ENCODE peak calls at places on chromosomes 6 and 20, in four cellular contexts. P, I, L and N are unnamed samples.

GRCh38 chr6:47483516-47483852 is 5.9 kb downstream of the CD2AP start:
- DNase-seq in P (no peak), I (no peak), L (no peak), N (no peak)

GRCh38 chr6:5497896-5498578 is 236.7 kb downstream of the FARS2 start:
- DNase-seq in P (no peak), I (no peak), L (peak; percentile 58), N (no peak)

GRCh38 chr20:33914871-33915270 is 78.8 kb upstream of the RALY start:
- DNase-seq in P (peak; percentile 66), I (peak; percentile 39), L (peak; percentile 20), N (peak; percentile 51)

GRCh38 chr20:41316009-41316408 is 1.5 kb downstream of the ZHX3 start:
- DNase-seq in P (no peak), I (no peak), L (no peak), N (peak; percentile 46)

GRCh38 chr6:85920782-85921181 is 278.1 kb upstream of the SYNCRIP start:
- DNase-seq in P (no peak), I (no peak), L (no peak), N (no peak)

GRCh38 chr6:34383651-34384304 is 8.7 kb downstream of the NUDT3 start:
- DNase-seq in P (no peak), I (no peak), L (no peak), N (no peak)

GRCh38 chr6:133242761-133243590 is 1.8 kb downstream of the EYA4 start:
- DNase-seq in P (no peak), I (no peak), L (no peak), N (no peak)

GRCh38 chr6:93323630-93324029 is 95.7 kb downstream of the EPHA7 start:
- DNase-seq in P (no peak), I (no peak), L (no peak), N (no peak)

GRCh38 chr6:76984572-76984971 is 478.7 kb downstream of the HTR1B start:
- DNase-seq in P (no peak), I (no peak), L (no peak), N (no peak)

GRCh38 chr6:142680308-142680707 is 264.7 kb downstream of the HIVEP2 start:
- DNase-seq in P (no peak), I (no peak), L (no peak), N (no peak)

GRCh38 chr6:84150680-84151079 is 76.8 kb downstream of the CEP162 start:
- DNase-seq in P (no peak), I (no peak), L (no peak), N (no peak)

GRCh38 chr6:100342830-100343229 is 121.9 kb downstream of the SIM1 start:
- DNase-seq in P (no peak), I (no peak), L (no peak), N (no peak)

GRCh38 chr6:11700118-11700718 is 78.4 kb downstream of the ADTRP start:
- DNase-seq in P (peak; percentile 32), I (peak; percentile 55), L (no peak), N (peak; percentile 56)

GRCh38 chr6:11236351-11236750 is 3.9 kb upstream of the NEDD9 start:
- DNase-seq in P (no peak), I (no peak), L (no peak), N (no peak)

DNA sequence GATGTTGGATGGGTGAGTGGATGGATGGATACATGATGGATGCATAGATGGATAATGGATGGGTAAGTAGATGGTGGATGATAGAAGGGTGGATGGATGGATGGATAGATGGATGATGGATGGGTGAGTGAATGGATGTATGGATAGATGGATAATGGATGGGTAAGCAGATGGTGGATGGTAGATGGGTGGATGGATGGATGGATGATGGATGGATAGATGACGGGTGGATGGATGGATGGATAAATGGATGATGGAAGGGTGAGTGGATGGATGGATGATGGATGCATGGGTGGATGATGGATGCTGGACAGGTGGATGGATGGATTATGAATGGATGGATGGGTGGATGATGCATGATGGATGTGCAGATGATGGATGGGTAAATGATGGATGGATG is 175.5 kb downstream of the TAF4 start:
- DNase-seq in P (no peak), I (no peak), L (no peak), N (no peak)
- TF ChIP-seq TCF7L2 in P (no peak), I (no peak), L (no peak), N (no peak)

GRCh38 chr6:17283074-17283473 is 1.9 kb downstream of the RBM24 start:
- DNase-seq in P (no peak), I (no peak), L (no peak), N (no peak)

GRCh38 chr6:17281497-17282481 is 628 bp downstream of the RBM24 start:
- DNase-seq in P (no peak), I (no peak), L (no peak), N (no peak)

GRCh38 chr6:17280552-17281090 is 540 bp upstream of the RBM24 start:
- DNase-seq in P (no peak), I (no peak), L (no peak), N (no peak)

GRCh38 chr6:17280138-17280537 is 1.0 kb upstream of the RBM24 start:
- DNase-seq in P (no peak), I (no peak), L (no peak), N (no peak)

GRCh38 chr6:17281100-17281496 is at the start of gene RBM24:
- DNase-seq in P (peak; percentile 51), I (no peak), L (no peak), N (peak; percentile 66)
- TF ChIP-seq TCF7L2 in P (no peak), I (no peak), L (no peak), N (no peak)

DNA sequence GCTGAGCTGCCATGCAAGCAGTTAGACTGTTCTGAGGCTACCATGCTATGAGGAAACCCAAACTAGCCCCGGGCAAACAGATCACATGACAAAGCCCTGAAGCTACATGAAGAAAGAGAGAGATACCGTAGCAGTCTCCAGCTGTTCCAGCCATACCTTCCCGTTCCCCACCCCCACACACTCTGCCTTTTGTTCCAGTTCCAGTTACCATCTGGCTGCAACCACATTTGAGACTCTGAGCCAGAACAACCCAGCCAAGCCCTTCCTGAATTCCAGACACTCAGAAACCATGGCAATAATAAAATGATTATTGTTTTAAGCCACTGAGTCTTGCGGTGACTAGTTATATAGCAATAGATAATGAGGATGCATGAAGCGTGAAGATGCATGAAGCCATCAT is 28.3 kb downstream of the RIN2 start:
- DNase-seq in P (no peak), I (no peak), L (no peak), N (no peak)
- TF ChIP-seq TCF7L2 in P (no peak), I (no peak), L (no peak), N (no peak)

DNA sequence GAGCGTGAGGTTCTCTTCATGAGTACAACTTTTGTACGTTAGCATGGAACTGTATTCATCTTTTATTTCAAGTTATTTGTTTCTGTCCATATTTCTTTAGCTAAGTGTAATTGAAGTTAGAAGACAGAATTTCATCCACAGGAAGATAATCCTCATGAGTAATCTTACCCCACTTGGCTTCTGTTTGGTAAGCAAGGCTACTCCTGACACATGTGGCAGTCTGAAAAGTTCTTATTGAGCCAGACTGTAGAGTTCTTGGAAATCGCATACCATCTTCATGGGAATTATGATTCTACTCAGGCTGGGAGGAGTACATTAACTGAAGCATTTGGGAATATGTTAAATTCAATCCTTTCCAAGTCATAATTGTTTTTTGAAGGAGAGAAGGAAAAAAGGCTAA is 41.3 kb upstream of the TENT5A start:
- DNase-seq in P (no peak), I (no peak), L (no peak), N (no peak)
- TF ChIP-seq TCF7L2 in P (no peak), I (no peak), L (no peak), N (no peak)

DNA sequence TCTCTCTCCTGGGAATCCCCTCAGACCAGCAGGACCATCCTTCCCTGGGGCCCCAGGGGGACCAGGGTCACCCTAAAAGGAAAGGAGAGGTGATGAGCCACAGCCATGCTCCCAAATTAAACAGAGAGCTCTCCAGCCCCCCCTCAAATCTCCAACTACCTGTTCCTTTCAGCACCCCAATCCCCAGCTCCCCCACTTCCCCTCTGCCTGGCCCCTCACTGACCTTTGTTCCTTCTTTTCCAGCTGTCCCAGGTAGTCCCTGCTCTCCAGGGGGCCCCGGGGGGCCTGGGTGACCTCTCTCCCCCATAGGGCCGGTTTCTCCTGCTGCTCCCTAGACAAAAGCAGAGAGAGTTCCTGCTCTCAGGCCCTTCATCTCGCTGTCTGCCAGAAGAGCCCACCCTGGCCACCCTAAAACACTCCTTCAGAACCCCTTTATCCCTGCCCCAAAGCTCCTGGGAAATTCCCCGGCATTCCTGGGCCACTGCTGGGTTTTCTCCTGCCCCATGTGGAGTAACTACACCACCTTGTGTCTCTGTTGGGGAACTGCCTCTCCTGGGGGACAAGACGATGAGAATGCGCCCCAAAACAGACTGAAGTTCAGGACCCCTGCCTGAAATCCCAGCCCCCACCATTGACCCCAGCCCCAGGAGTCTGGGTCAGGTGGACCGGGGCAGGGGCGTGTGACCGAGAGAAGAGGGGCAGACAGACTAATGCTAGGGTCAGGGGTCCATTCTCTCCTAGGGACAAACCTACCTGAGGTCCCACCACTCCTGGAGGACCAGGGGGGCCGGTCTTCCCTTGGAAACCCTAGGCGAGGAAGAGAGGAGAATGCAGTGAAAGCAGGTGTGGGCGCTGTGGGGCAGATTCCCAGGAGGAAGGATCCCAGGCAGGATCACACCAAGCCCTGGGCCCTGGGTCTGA is 19.7 kb downstream of the COL11A2 start:
- DNase-seq in P (peak; percentile 13), I (peak; percentile 78), L (no peak), N (peak; percentile 53)
- TF ChIP-seq TCF7L2 in P (no peak), I (no peak), L (no peak), N (no peak)

GRCh38 chr20:61746147-61746646 is 319.5 kb downstream of the TAF4 start:
- DNase-seq in P (no peak), I (no peak), L (no peak), N (no peak)

GRCh38 chr20:61743606-61744005 is 322.1 kb downstream of the TAF4 start:
- DNase-seq in P (no peak), I (no peak), L (no peak), N (no peak)

GRCh38 chr20:61746781-61747180 is 318.9 kb downstream of the TAF4 start:
- DNase-seq in P (no peak), I (no peak), L (no peak), N (no peak)

GRCh38 chr20:61745397-61746146 is 320.1 kb downstream of the TAF4 start:
- DNase-seq in P (no peak), I (no peak), L (no peak), N (no peak)

DNA sequence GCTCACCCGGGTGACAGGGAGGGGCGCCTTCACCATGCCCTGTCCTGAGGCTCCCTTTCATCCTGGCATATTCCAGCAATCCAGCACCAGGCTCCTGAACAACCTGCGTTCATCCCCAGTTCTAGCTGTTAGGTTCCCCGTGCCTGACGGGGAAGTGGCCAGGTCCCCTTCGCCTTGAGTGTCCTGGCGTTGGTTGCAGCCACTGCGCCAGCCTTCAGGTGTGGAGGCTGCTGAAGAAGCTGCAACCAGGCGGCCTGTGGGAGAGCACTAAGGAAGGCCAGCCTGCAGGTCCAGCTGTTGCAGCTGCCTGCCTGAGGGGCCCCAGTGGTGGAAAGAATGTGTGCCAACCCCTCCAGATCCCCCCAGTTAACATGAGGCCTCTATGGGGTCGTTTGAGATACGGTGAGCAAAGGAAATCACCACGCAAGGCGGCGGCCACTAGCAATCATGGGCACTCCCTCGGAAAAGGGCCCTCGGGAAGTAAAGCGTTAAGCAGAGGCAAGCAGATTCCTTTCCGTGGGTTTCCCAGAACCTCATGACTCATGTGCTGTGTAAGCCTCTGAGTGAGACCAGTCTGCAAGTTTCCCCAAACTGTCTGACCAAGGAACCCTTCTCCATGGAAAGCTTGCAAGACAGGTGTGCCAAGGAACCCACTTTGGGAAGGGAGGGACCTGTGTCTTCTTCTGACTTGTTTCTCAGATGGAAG is 320.8 kb downstream of the TAF4 start:
- DNase-seq in P (no peak), I (no peak), L (no peak), N (no peak)
- TF ChIP-seq TCF7L2 in P (no peak), I (no peak), L (no peak), N (no peak)

DNA sequence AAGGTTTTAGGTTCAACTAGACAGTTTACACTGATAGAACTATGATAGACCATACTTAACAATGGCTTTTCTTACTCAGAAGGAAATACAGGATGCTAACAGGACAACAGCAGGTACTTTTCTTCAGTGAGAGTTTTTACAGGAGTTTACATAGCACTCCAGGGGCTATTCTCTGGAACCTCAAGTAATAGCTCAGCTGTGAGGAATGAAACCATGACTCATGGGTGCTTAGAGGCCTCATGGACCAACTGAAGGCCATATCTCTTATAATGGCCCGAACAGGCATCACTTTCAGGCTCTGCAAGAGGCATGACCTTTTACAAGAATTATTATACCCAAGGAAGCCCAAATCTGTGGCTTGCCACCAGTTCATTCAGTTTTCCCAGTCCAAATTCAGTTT is 31.8 kb downstream of the TREML1 start:
- DNase-seq in P (no peak), I (no peak), L (no peak), N (no peak)
- TF ChIP-seq TCF7L2 in P (no peak), I (no peak), L (no peak), N (no peak)